ENCODE peak calls at places on chromosomes 2 and 18, in six cellular contexts. P is H1, W is IMR-90, B is mesenchymal stem cell, Z is H9, Y is trophoblast cell. I is an unnamed sample.

GRCh38 chr18:62625019-62625418 is 90.3 kb upstream of the PHLPP1 start:
- DNase-seq in P (no peak), W (no peak), B (no peak), Z (no peak), Y (no peak), I (no peak)

GRCh38 chr2:108139521-108139920 is 100.2 kb upstream of the SULT1C3 start:
- DNase-seq in P (no peak), W (peak; percentile 13), B (peak; percentile 23), Z (no peak), Y (no peak), I (peak; percentile 53)

GRCh38 chr18:9177047-9177446 is 40.5 kb downstream of the ANKRD12 start:
- DNase-seq in P (no peak), W (no peak), B (no peak), Z (no peak), Y (peak; percentile 3), I (no peak)

GRCh38 chr18:50826027-50826426 is 6.2 kb upstream of the MRO start:
- DNase-seq in P (no peak), W (no peak), B (no peak), Z (no peak), Y (no peak), I (no peak)

GRCh38 chr18:73283032-73283431 is 415.2 kb upstream of the NETO1 start:
- DNase-seq in P (no peak), W (peak; percentile 27), B (peak; percentile 67), Z (no peak), Y (no peak), I (no peak)

GRCh38 chr2:12057436-12058166 is 311.2 kb downstream of the LPIN1 start:
- DNase-seq in P (no peak), W (no peak), B (peak; percentile 55), Z (peak; percentile 33), Y (no peak), I (no peak)

GRCh38 chr2:101253713-101254085 is 1.0 kb downstream of the CNOT11 start:
- DNase-seq in P (no peak), W (peak; percentile 2), B (peak; percentile 24), Z (no peak), Y (no peak), I (no peak)

GRCh38 chr2:3503483-3503882 is 15.8 kb downstream of the ADI1 start:
- DNase-seq in P (no peak), W (no peak), B (no peak), Z (no peak), Y (no peak), I (no peak)

GRCh38 chr2:235229236-235229635 is 264.6 kb upstream of the AGAP1 start:
- DNase-seq in P (no peak), W (no peak), B (no peak), Z (no peak), Y (no peak), I (no peak)

DNA sequence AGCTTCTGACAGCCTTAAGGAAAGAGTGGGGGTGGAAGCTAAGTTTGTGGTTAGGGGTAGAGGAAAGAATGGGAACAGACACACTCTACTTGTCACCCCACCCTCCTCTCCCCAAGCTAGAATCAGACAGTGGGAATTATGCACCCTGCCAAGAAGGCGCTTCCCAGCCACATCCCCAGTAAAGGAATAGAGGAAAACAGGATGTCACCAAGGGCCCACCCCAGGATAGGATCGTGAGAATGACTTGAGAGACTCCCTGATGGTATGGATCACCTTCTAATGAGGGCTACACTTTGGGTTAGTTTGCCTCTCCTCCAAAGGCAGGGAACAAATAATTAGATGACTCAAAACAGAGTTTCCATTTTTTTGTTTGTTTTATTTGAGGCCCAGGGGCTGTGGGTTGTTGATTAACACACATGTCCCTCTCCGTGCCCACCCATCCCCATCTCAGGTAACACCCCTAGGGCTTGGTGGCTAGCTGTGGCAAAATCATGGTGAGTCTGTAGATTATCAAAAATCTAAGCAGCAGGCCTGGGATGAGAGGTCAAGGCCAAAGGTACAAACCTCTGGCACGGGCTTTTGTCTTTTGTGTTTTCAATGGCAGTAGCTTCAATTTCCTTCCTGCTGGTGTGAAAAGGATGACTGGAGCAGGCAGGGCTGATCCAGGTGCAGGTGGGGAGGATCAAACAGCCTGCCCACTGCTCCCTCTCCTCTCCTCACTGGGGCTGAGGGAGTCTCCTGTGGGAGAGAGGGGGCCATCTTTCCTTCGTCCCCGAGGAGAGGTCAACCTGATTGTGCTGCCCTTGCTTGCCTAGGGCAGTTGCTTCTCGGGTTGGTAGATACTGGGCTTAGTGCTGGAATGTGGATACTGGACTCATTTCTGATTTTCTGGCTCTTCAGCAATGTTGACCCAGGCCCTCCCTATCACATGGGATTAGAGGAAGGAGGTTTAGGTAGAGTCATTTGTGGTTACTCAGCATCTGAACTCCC is 32.0 kb upstream of the EML4 start:
- DNase-seq in P (no peak), W (no peak), B (peak; percentile 36), Z (no peak), Y (no peak), I (no peak)
- H3K18ac ChIP-seq in P (peak overlapping the region; percentile 60), W (peak overlapping the region; percentile 55), B (peak overlapping the region; percentile 78), Z (no peak overlapping the region), Y (no peak overlapping the region), I (no peak overlapping the region)

GRCh38 chr2:173079141-173079540 is 3.5 kb downstream of the MAP3K20 start:
- DNase-seq in P (no peak), W (peak; percentile 70), B (peak; percentile 37), Z (no peak), Y (no peak), I (no peak)

GRCh38 chr2:173076557-173077345 is 1.1 kb downstream of the MAP3K20 start:
- DNase-seq in P (no peak), W (peak; percentile 48), B (peak; percentile 73), Z (no peak), Y (peak; percentile 10), I (peak; percentile 23)

GRCh38 chr2:173077506-173078177 is 2.0 kb downstream of the MAP3K20 start:
- DNase-seq in P (no peak), W (peak; percentile 68), B (peak; percentile 36), Z (no peak), Y (no peak), I (no peak)

GRCh38 chr2:173075781-173076556 is at the start of gene MAP3K20:
- DNase-seq in P (no peak), W (peak; percentile 71), B (peak; percentile 78), Z (peak; percentile 48), Y (peak; percentile 32), I (peak; percentile 42)

DNA sequence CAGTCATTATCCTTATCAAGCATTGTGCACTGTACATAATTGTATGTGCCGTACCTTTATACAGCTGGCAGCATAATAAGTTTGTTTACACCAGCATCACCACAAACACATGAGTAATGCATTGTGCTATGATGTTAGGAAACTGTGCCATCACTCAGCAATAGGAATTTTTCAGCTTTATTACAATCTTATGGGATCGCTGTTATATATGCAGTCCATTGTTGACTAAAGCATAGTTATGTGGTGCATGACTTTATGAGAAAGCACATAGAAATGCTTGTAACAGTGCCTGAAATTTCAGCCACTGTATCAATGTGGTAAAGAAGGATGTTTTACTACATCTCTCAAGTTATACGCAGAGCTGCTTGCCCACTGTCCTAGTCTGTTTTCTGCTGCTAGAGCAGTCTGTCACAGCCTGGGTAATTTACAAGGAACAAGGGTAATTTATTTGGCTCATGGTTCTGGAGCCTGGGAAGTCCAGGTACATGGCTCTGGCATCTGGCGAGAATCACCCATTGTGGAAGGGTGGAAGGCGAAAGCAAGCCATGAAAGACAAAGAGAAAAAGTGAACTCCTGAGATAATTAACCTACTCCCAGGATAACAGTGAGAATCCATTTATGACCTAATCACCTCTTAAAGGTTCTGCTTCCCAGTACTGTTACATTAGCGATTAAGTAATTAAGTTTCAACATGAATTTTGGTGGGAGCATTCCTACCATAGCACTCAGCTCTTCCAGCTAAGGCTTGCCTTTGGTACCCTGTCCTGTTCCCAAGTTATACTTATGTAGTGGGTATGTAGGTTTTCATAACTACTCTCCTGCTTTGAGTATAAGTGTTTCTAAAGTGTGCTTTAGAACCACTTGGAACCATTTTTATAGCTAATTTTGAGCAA is 4.6 kb downstream of the MAP3K20 start:
- DNase-seq in P (no peak), W (peak; percentile 97), B (peak; percentile 91), Z (no peak), Y (peak; percentile 66), I (no peak)
- H3K14ac ChIP-seq in P (no peak overlapping the region), W (peak overlapping the region; percentile 88), B (no peak overlapping the region), Z (no peak overlapping the region), Y (no peak overlapping the region), I (no peak overlapping the region)

DNA sequence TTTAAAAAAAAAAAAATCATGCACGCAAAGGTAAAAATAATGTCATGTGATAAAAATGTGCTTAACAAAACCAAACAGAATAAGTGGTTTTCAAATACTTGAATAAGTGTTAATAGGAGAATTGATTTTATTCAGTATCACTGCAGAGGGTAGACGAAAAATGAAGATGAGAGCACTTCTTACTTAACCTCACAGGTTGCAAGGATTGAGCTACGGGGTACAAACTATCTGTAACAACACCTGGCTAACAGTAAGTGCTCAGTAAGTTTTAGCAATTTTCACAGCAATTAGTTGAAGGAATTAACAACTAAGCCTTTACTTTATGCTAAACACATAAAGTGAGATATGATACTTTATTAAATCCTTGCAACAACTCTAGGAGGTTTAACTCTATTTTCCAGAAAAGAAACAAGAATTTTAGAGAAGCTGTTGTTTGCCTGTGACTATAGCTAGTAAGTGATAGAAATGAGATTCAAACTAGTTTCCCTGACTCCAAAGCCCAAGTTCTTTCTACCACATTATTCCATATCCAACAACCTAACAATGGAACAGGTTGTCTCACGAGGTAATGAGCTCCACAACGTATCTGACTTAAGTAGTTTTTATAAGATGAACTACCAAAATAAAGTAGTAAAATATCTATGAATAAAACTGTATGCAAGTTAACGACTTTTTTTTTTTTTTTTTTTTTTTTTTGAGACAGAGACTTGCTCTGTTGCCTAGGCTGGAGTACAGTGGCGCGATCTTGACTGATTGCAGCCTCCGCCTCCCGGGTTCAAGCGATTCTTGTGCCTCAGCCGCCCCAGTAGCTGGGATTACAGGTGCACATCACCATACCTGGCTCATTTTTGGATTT is 4.7 kb downstream of the PRKD3 start:
- DNase-seq in P (no peak), W (no peak), B (no peak), Z (no peak), Y (no peak), I (no peak)
- H3K18ac ChIP-seq in P (no peak overlapping the region), W (no peak overlapping the region), B (no peak overlapping the region), Z (no peak overlapping the region), Y (no peak overlapping the region), I (no peak overlapping the region)

GRCh38 chr2:74966893-74967292 is 8.4 kb downstream of the POLE4 start:
- DNase-seq in P (no peak), W (no peak), B (no peak), Z (no peak), Y (no peak), I (no peak)
- H3K14ac ChIP-seq in P (no peak overlapping the region), W (no peak overlapping the region), B (no peak overlapping the region), Z (no peak overlapping the region), Y (no peak overlapping the region), I (no peak overlapping the region)

GRCh38 chr18:13219012-13219396 is 444 bp downstream of the LDLRAD4 start:
- DNase-seq in P (no peak), W (no peak), B (no peak), Z (no peak), Y (no peak), I (no peak)

GRCh38 chr18:13218376-13219011 is at the start of gene LDLRAD4:
- DNase-seq in P (no peak), W (no peak), B (no peak), Z (peak; percentile 53), Y (no peak), I (peak; percentile 26)

GRCh38 chr18:13217466-13217961 is 1.0 kb upstream of the LDLRAD4 start:
- DNase-seq in P (no peak), W (peak; percentile 3), B (peak; percentile 14), Z (peak; percentile 49), Y (peak; percentile 25), I (peak; percentile 57)

GRCh38 chr18:13216732-13217465 is 1.7 kb upstream of the LDLRAD4 start:
- DNase-seq in P (no peak), W (no peak), B (peak; percentile 6), Z (no peak), Y (no peak), I (peak; percentile 59)

DNA sequence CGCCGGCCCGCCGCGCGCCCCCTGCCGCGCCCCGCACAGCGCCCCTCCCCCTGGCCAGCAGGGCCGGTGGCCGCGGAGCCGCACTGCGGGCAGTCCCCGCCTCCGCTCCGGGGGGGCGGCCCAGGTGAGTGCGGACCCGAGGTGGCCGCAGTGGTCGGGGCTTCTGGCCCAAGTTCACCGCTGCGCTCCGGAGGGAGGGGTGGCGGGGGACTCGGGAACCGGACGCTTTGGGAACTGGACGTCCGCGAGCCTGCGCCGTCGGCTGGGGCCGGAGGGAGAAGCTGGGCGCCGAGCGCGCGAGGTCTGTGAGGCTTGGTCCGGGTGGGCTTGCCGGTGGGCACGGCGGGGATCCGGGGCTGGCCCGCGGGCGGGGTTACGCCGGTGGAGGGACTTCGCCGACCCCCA is 587 bp upstream of the LDLRAD4 start:
- DNase-seq in P (no peak), W (no peak), B (peak; percentile 9), Z (no peak), Y (no peak), I (no peak)
- H3K18ac ChIP-seq in P (no peak overlapping the region), W (no peak overlapping the region), B (no peak overlapping the region), Z (no peak overlapping the region), Y (peak overlapping the region; percentile 92), I (peak overlapping the region; percentile 97)